ENCODE peak calls at places on chromosomes 2 and 18, in four cellular contexts. F is CD8-positive, alpha-beta T cell; O is brain microvascular endothelial cell; J is hepatocyte. Z is an unnamed sample.

GRCh38 chr2:145760781-145761649 is 1241.1 kb upstream of the ZEB2 start:
- DNase-seq in F (no peak), O (peak; percentile 85), J (peak; percentile 23), Z (no peak)

GRCh38 chr2:135454608-135455007 is 76.4 kb downstream of the ZRANB3 start:
- DNase-seq in F (no peak), O (no peak), J (no peak), Z (no peak)

GRCh38 chr2:109479804-109480203 is 134.0 kb downstream of the SEPTIN10 start:
- DNase-seq in F (no peak), O (no peak), J (no peak), Z (no peak)

GRCh38 chr2:37654932-37655331 is 16.5 kb downstream of the CDC42EP3 start:
- DNase-seq in F (no peak), O (no peak), J (no peak), Z (no peak)

GRCh38 chr2:153967248-153967973 is 95.7 kb downstream of the GALNT13 start:
- DNase-seq in F (no peak), O (no peak), J (no peak), Z (no peak)

GRCh38 chr2:207122914-207123744 is 42.6 kb downstream of the KLF7 start:
- DNase-seq in F (peak; percentile 18), O (no peak), J (peak; percentile 16), Z (no peak)

GRCh38 chr2:26925100-26925791 is 45.2 kb upstream of the MAPRE3 start:
- DNase-seq in F (no peak), O (peak; percentile 2), J (peak; percentile 49), Z (peak; percentile 25)

GRCh38 chr18:69945220-69946114 is 2.2 kb downstream of the CD226 start:
- DNase-seq in F (no peak), O (no peak), J (no peak), Z (no peak)

GRCh38 chr2:149161481-149162225 is 123.2 kb downstream of the LYPD6B start:
- DNase-seq in F (no peak), O (no peak), J (no peak), Z (no peak)

GRCh38 chr2:238120463-238121298 is 17.8 kb upstream of the KLHL30 start:
- DNase-seq in F (no peak), O (no peak), J (no peak), Z (no peak)

GRCh38 chr2:36792947-36793346 is 96.4 kb downstream of the VIT start:
- DNase-seq in F (no peak), O (no peak), J (no peak), Z (no peak)

GRCh38 chr2:171244970-171245782 is 84.5 kb upstream of the TLK1 start:
- DNase-seq in F (no peak), O (peak; percentile 9), J (no peak), Z (no peak)

GRCh38 chr2:183024701-183025100 is 13.6 kb downstream of the NCKAP1 start:
- DNase-seq in F (no peak), O (no peak), J (no peak), Z (no peak)

GRCh38 chr2:3683748-3684454 is 19.5 kb upstream of the DCDC2C start:
- DNase-seq in F (no peak), O (peak; percentile 41), J (no peak), Z (no peak)

GRCh38 chr2:109702250-109702985 is 88.3 kb downstream of the SOWAHC start:
- DNase-seq in F (no peak), O (peak; percentile 26), J (no peak), Z (no peak)

GRCh38 chr18:34122724-34123334 is 101.9 kb downstream of the NOL4 start:
- DNase-seq in F (no peak), O (peak; percentile 73), J (peak; percentile 80), Z (no peak)

GRCh38 chr18:36536426-36536825 is 238.9 kb downstream of the FHOD3 start:
- DNase-seq in F (no peak), O (no peak), J (no peak), Z (no peak)

GRCh38 chr2:183998797-183999190 is 599.5 kb upstream of the ZNF804A start:
- DNase-seq in F (no peak), O (no peak), J (no peak), Z (no peak)

GRCh38 chr2:76280676-76281075 is 570.0 kb upstream of the GCFC2 start:
- DNase-seq in F (no peak), O (no peak), J (no peak), Z (no peak)

GRCh38 chr2:221255862-221256261 is 316.2 kb downstream of the EPHA4 start:
- DNase-seq in F (no peak), O (no peak), J (no peak), Z (no peak)

GRCh38 chr2:126947090-126947404 is 48.4 kb downstream of the TEX51 start:
- DNase-seq in F (no peak), O (no peak), J (no peak), Z (no peak)

GRCh38 chr2:10022464-10022863 is 20.9 kb upstream of the KLF11 start:
- DNase-seq in F (no peak), O (no peak), J (peak; percentile 43), Z (no peak)

GRCh38 chr2:43425659-43426058 is 170.2 kb downstream of the THADA start:
- DNase-seq in F (no peak), O (no peak), J (no peak), Z (no peak)

GRCh38 chr2:235614900-235615712 is 121.3 kb downstream of the AGAP1 start:
- DNase-seq in F (no peak), O (peak; percentile 54), J (no peak), Z (peak; percentile 79)

GRCh38 chr2:144431384-144431783 is 88.5 kb downstream of the ZEB2 start:
- DNase-seq in F (no peak), O (no peak), J (no peak), Z (no peak)

GRCh38 chr2:46394649-46395510 is 84.5 kb upstream of the TMEM247 start:
- DNase-seq in F (no peak), O (no peak), J (no peak), Z (no peak)

GRCh38 chr18:37501136-37501535 is 64.5 kb downstream of the CELF4 start:
- DNase-seq in F (no peak), O (no peak), J (no peak), Z (no peak)

GRCh38 chr2:58541511-58541910 is 300.4 kb upstream of the FANCL start:
- DNase-seq in F (no peak), O (no peak), J (no peak), Z (no peak)

GRCh38 chr18:47893939-47894699 is 36.3 kb downstream of the SMAD2 start:
- DNase-seq in F (no peak), O (no peak), J (no peak), Z (no peak)

GRCh38 chr2:55045685-55046221 is 4.5 kb downstream of the RTN4 start:
- DNase-seq in F (no peak), O (no peak), J (no peak), Z (no peak)

GRCh38 chr18:59612461-59612860 is 84.8 kb downstream of the CCBE1 start:
- DNase-seq in F (no peak), O (no peak), J (no peak), Z (no peak)

DNA sequence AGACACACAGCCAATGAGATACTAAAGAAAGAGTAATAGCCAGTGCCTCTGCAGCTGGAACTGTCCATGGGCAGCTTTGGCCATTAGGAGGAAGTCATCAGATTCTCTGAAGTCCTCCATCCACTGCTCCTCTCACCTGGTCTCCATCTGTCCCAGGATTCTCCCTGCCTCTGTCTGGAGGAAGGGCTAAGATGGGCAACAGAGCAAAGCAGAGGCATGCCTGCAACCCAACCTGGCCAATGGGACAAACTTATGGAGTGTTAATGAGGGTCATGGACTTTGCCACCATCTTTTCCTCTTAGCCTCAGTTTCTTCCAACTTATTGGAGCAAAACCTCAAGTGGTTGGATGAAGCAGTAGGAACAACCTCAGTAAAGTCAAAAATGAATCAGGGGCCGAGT is 91.5 kb upstream of the SIX3 start:
- DNase-seq in F (no peak), O (no peak), J (no peak), Z (no peak)
- H3K27ac ChIP-seq in F (no peak overlapping the region), O (no peak overlapping the region), J (no peak overlapping the region), Z (no peak overlapping the region)

DNA sequence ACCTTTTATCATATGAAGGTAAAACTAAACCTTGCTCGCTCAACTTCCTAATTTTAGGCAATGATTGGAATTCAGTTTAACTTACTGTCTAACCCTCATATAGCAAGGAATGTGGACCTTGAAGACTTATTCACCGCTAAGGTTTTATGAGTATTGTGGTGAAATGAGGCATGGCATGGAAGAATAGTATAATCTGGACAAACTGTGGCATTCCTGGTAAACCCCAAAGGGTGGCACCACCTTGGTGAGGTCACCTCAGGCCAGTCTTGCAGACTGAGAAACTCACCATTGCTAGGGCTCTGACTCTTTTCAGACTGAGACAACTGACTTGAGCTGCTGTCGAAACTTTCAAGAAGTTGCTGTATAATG is 51.1 kb upstream of the EHBP1 start:
- DNase-seq in F (no peak), O (no peak), J (no peak), Z (no peak)
- H3K4me3 ChIP-seq in F (no peak overlapping the region), O (no peak overlapping the region), J (no peak overlapping the region), Z (no peak overlapping the region)

GRCh38 chr18:422966-423365 is 77.5 kb downstream of the COLEC12 start:
- DNase-seq in F (no peak), O (no peak), J (no peak), Z (no peak)
- H3K27ac ChIP-seq in F (no peak overlapping the region), O (no peak overlapping the region), J (no peak overlapping the region), Z (no peak overlapping the region)

DNA sequence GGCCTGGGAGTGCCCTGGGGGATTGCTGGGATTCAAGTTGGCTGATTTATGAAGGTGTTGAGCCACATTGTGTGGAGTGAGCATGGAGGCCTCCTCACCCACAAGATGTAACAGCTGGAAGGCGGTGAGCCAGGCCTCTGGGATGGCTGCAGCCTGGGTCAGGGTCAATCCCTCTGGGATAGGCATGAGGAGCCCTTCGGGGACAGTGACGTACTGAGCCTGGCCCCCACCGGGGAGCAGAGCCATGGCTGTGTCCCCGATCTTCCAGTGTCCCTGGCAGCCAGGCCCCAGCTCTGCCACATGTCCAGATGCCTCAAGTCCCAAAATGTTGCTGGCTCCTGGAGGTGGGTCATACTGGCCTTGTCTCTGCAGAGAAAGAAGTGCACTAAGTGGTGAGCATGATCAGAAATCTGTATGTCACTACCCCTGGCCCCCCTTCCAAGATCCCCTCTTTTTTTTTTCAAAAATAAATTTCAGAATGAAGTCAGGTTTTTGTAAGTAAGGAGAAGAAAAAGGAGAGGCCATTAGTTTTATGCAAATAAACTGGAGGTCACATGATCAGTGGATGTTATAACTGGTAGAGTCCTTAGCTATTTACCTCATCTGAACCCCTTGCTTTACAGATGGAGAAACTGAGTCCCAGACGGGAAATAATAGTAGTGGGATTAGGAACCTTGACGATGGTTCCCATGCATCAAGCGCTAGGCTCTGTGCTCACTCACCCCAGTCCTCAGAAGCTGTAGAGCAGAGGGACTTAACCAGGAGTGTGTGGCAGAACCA is 1.7 kb downstream of the TP53I3 start:
- DNase-seq in F (no peak), O (no peak), J (no peak), Z (no peak)
- H3K4me3 ChIP-seq in F (no peak overlapping the region), O (peak overlapping the region; percentile 78), J (peak overlapping the region; percentile 52), Z (no peak overlapping the region)

GRCh38 chr18:44731160-44731865 is 50.6 kb downstream of the SETBP1 start:
- DNase-seq in F (no peak), O (no peak), J (no peak), Z (no peak)
- H3K27ac ChIP-seq in F (no peak overlapping the region), O (peak overlapping the region; percentile 11), J (peak overlapping the region; percentile 43), Z (no peak overlapping the region)

GRCh38 chr2:218123986-218124385 is 1.8 kb upstream of the CXCR2 start:
- DNase-seq in F (no peak), O (no peak), J (no peak), Z (no peak)
- H3K4me3 ChIP-seq in F (no peak overlapping the region), O (no peak overlapping the region), J (no peak overlapping the region), Z (no peak overlapping the region)

GRCh38 chr2:159138642-159139182 is 147.8 kb downstream of the WDSUB1 start:
- DNase-seq in F (no peak), O (no peak), J (no peak), Z (no peak)
- H3K27ac ChIP-seq in F (no peak overlapping the region), O (peak overlapping the region; percentile 100), J (no peak overlapping the region), Z (peak overlapping the region; percentile 29)

GRCh38 chr2:85410584-85411404 is 628 bp upstream of the CAPG start:
- DNase-seq in F (no peak), O (no peak), J (no peak), Z (no peak)
- H3K4me3 ChIP-seq in F (no peak overlapping the region), O (no peak overlapping the region), J (no peak overlapping the region), Z (peak overlapping the region; percentile 39)

Z was measured in tibial artery.